ENCODE peak calls at places on chromosomes 5 and 9, in eight cellular contexts. L is brain microvascular endothelial cell; W is NCI-H774; A is activated effector memory CD4-positive, alpha-beta T cell treated with anti-CD3 and anti-CD28 coated beads, Interleukin-2, amount 50 U/mL, for 16 hours; K is NCI-H1092 treated with DMSO at 0.1 percent for 48 hours; Y is hypothalamus; B is cardiac fibroblast; J is foreskin fibroblast. Q is an unnamed sample.

GRCh38 chr5:167358868-167359492 is 932.5 kb upstream of the WWC1 start:
- DNase-seq in L (no peak), W (no peak), A (no peak), K (no peak), Y (no peak), B (no peak), J (no peak), Q (no peak)

GRCh38 chr5:165325201-165325600 is 1819.8 kb downstream of the MAT2B start:
- DNase-seq in L (peak), W (no peak), A (no peak), K (no peak), Y (no peak), B (peak), J (peak), Q (no peak)

GRCh38 chr5:93585753-93586385 is 2.8 kb downstream of the NR2F1 start:
- DNase-seq in L (no peak), W (no peak), A (no peak), K (peak), Y (no peak), B (no peak), J (peak), Q (no peak)

GRCh38 chr5:119409235-119409815 is 43.0 kb upstream of the HSD17B4 start:
- DNase-seq in L (no peak), W (no peak), A (no peak), K (no peak), Y (no peak), B (no peak), J (no peak), Q (peak)

GRCh38 chr9:136650648-136651047 is 12.1 kb upstream of the EGFL7 start:
- DNase-seq in L (no peak), W (no peak), A (no peak), K (no peak), Y (no peak), B (no peak), J (no peak), Q (no peak)

GRCh38 chr5:39520232-39520572 is 95.4 kb upstream of the DAB2 start:
- DNase-seq in L (peak), W (no peak), A (no peak), K (no peak), Y (no peak), B (peak), J (peak), Q (peak)

GRCh38 chr5:166726406-166726805 is 1565.0 kb upstream of the WWC1 start:
- DNase-seq in L (no peak), W (no peak), A (no peak), K (no peak), Y (no peak), B (no peak), J (no peak), Q (no peak)

GRCh38 chr9:137432687-137433348 is 8.3 kb downstream of the ENTPD8 start:
- DNase-seq in L (no peak), W (no peak), A (no peak), K (no peak), Y (no peak), B (no peak), J (no peak), Q (no peak)

GRCh38 chr5:127941646-127942045 is 141.9 kb upstream of the SLC12A2 start:
- DNase-seq in L (peak), W (no peak), A (no peak), K (peak), Y (peak), B (no peak), J (peak), Q (peak)

GRCh38 chr5:411728-412127 is 31.2 kb upstream of the EXOC3 start:
- DNase-seq in L (no peak), W (no peak), A (peak), K (no peak), Y (no peak), B (no peak), J (no peak), Q (no peak)

GRCh38 chr5:168562274-168562673 is 16.9 kb downstream of the PANK3 start:
- DNase-seq in L (no peak), W (no peak), A (no peak), K (no peak), Y (no peak), B (no peak), J (no peak), Q (no peak)

GRCh38 chr5:173573126-173573960 is 43.1 kb downstream of the BOD1 start:
- DNase-seq in L (peak), W (peak), A (peak), K (peak), Y (peak), B (peak), J (peak), Q (peak)

Q was measured in dermis blood vessel endothelial cell.